ENCODE peak calls at places on chromosomes 7 and 10, in four cellular contexts. N is endodermal cell; S is amygdala; P is activated naive CD4-positive, alpha-beta T cell treated with anti-CD3 and anti-CD28 coated beads, Interleukin-2, amount 10 ng/mL, durations not matched to agents 7 days and 5 days. Z is an unnamed sample.

GRCh38 chr7:21911341-21911875 is 34.3 kb downstream of the CDCA7L start:
- DNase-seq in N (no peak), S (no peak), P (no peak), Z (no peak)

GRCh38 chr7:132002343-132002968 is 446.0 kb upstream of the PODXL start:
- DNase-seq in N (peak; percentile 42), S (no peak), P (no peak), Z (no peak)

GRCh38 chr7:82477733-82478515 is 34.3 kb upstream of the CACNA2D1 start:
- DNase-seq in N (no peak), S (no peak), P (no peak), Z (no peak)

GRCh38 chr7:69753981-69754380 is 155.7 kb downstream of the AUTS2 start:
- DNase-seq in N (no peak), S (no peak), P (no peak), Z (no peak)

GRCh38 chr10:122062831-122063674 is 74.1 kb downstream of the TACC2 start:
- DNase-seq in N (peak; percentile 91), S (no peak), P (no peak), Z (peak; percentile 69)

GRCh38 chr10:62327897-62328296 is 46.3 kb upstream of the ZNF365 start:
- DNase-seq in N (no peak), S (no peak), P (no peak), Z (no peak)

GRCh38 chr7:29557954-29558353 is 5.7 kb upstream of the PRR15 start:
- DNase-seq in N (peak; percentile 53), S (no peak), P (no peak), Z (no peak)

GRCh38 chr7:17304926-17305325 is 6.5 kb downstream of the AHR start:
- DNase-seq in N (no peak), S (no peak), P (no peak), Z (no peak)

GRCh38 chr7:105650382-105650729 is 69.1 kb upstream of the EFCAB10 start:
- DNase-seq in N (no peak), S (no peak), P (no peak), Z (no peak)

GRCh38 chr10:90965720-90966119 is 44.8 kb upstream of the ANKRD1 start:
- DNase-seq in N (no peak), S (no peak), P (no peak), Z (no peak)

GRCh38 chr7:140677496-140677895 is 4.8 kb downstream of the ADCK2 start:
- DNase-seq in N (no peak), S (no peak), P (no peak), Z (no peak)

GRCh38 chr7:132001166-132001565 is 444.7 kb upstream of the PODXL start:
- DNase-seq in N (no peak), S (no peak), P (no peak), Z (no peak)

GRCh38 chr7:116403265-116403664 is 96.3 kb upstream of the CAV2 start:
- DNase-seq in N (no peak), S (no peak), P (no peak), Z (no peak)

GRCh38 chr7:13028036-13028730 is 340.8 kb downstream of the ARL4A start:
- DNase-seq in N (no peak), S (no peak), P (no peak), Z (no peak)

GRCh38 chr7:100680589-100681271 is 7.2 kb downstream of the GNB2 start:
- DNase-seq in N (no peak), S (no peak), P (no peak), Z (no peak)

GRCh38 chr7:83178796-83179195 is 16.1 kb upstream of the PCLO start:
- DNase-seq in N (no peak), S (no peak), P (no peak), Z (no peak)

GRCh38 chr10:93991596-93992284 is 2.0 kb upstream of the PLCE1 start:
- DNase-seq in N (peak; percentile 84), S (no peak), P (no peak), Z (peak; percentile 84)

GRCh38 chr10:11261687-11262086 is 244.0 kb downstream of the CELF2 start:
- DNase-seq in N (no peak), S (no peak), P (no peak), Z (no peak)